ENCODE peak calls at places on chromosomes 7 and 10, in seven cellular contexts. K is astrocyte, Y is hepatocyte, S is mammary epithelial cell, U is HCT116, R is DND-41, F is K562. I is an unnamed sample. For H4K20me1, H3K4me1 and H3K9me3, the result is how much of the 10 kb centered on the place peaks cover.

GRCh38 chr7:3866279-3866678 is 565.2 kb downstream of the SDK1 start:
- DNase-seq in K (no peak), Y (no peak), S (no peak), U (no peak), R (no peak), F (no peak), I (no peak)

GRCh38 chr10:103695584-103696005 is 159.8 kb downstream of the SH3PXD2A start:
- DNase-seq in K (no peak), Y (no peak), S (no peak), U (no peak), R (no peak), F (peak), I (peak)

GRCh38 chr7:92161271-92161670 is 17.7 kb downstream of the LRRD1 start:
- DNase-seq in K (no peak), Y (no peak), S (no peak), U (no peak), R (no peak), F (no peak), I (no peak)

GRCh38 chr7:26681819-26682418 is 182.5 kb downstream of the SKAP2 start:
- DNase-seq in K (no peak), Y (peak), S (no peak), U (no peak), R (no peak), F (peak), I (peak)

GRCh38 chr10:133123050-133123745 is 35.5 kb downstream of the ADGRA1 start:
- DNase-seq in K (no peak), Y (no peak), S (no peak), U (no peak), R (no peak), F (no peak), I (no peak)

GRCh38 chr10:78302989-78303854 is 269.6 kb downstream of the RPS24 start:
- DNase-seq in K (peak), Y (peak), S (peak), U (peak), R (peak), F (peak), I (peak)

GRCh38 chr7:4682621-4683042 is 537 bp downstream of the FOXK1 start:
- DNase-seq in K (peak), Y (peak), S (peak), U (no peak), R (peak), F (peak), I (peak)

GRCh38 chr7:44764081-44764480 is 15.4 kb downstream of the ZMIZ2 start:
- DNase-seq in K (no peak), Y (no peak), S (no peak), U (no peak), R (no peak), F (no peak), I (no peak)

GRCh38 chr7:90629306-90629918 is 33.3 kb downstream of the CDK14 start:
- DNase-seq in K (peak), Y (peak), S (peak), U (peak), R (no peak), F (peak), I (peak)

GRCh38 chr7:98323597-98324322 is 42.3 kb downstream of the BRI3 start:
- DNase-seq in K (peak), Y (no peak), S (no peak), U (no peak), R (no peak), F (no peak), I (no peak)

GRCh38 chr7:137142376-137142775 is 201.2 kb downstream of the PTN start:
- DNase-seq in K (peak), Y (no peak), S (peak), U (no peak), R (no peak), F (no peak), I (no peak)

GRCh38 chr7:95526128-95526738 is 40.5 kb downstream of the ASB4 start:
- DNase-seq in K (no peak), Y (peak), S (no peak), U (no peak), R (no peak), F (no peak), I (no peak)

GRCh38 chr7:6157685-6158423 is 114.6 kb downstream of the CYTH3 start:
- DNase-seq in K (no peak), Y (no peak), S (no peak), U (no peak), R (no peak), F (no peak), I (no peak)

GRCh38 chr7:6159097-6159483 is 113.3 kb downstream of the CYTH3 start:
- DNase-seq in K (no peak), Y (no peak), S (no peak), U (no peak), R (no peak), F (no peak), I (no peak)

GRCh38 chr7:6159524-6160011 is 112.9 kb downstream of the CYTH3 start:
- DNase-seq in K (no peak), Y (no peak), S (no peak), U (no peak), R (no peak), F (no peak), I (no peak)

GRCh38 chr7:6160191-6160623 is 112.2 kb downstream of the CYTH3 start:
- DNase-seq in K (peak), Y (peak), S (peak), U (no peak), R (no peak), F (no peak), I (no peak)

GRCh38 chr7:6158424-6159096 is 113.9 kb downstream of the CYTH3 start:
- DNase-seq in K (no peak), Y (no peak), S (no peak), U (no peak), R (no peak), F (no peak), I (no peak)
- H4K20me1 ChIP-seq in K (under half), Y (under half), S (under half), U (under half), R (under half), F (under half), I (under half)

GRCh38 chr7:100689230-100690135 is 4.6 kb downstream of the GIGYF1 start:
- DNase-seq in K (no peak), Y (no peak), S (no peak), U (no peak), R (no peak), F (peak), I (no peak)
- H3K4me1 ChIP-seq in K (under half), Y (under half), S (under half), U (under half), R (under half), F (under half), I (under half)

GRCh38 chr7:158474488-158474887 is 113.1 kb downstream of the PTPRN2 start:
- DNase-seq in K (no peak), Y (no peak), S (no peak), U (no peak), R (no peak), F (no peak), I (no peak)

GRCh38 chr7:158475036-158475678 is 112.5 kb downstream of the PTPRN2 start:
- DNase-seq in K (no peak), Y (no peak), S (no peak), U (no peak), R (no peak), F (no peak), I (no peak)

GRCh38 chr7:158473238-158473637 is 114.4 kb downstream of the PTPRN2 start:
- DNase-seq in K (no peak), Y (no peak), S (no peak), U (no peak), R (no peak), F (no peak), I (no peak)

GRCh38 chr7:158472631-158473030 is 115.0 kb downstream of the PTPRN2 start:
- DNase-seq in K (no peak), Y (no peak), S (no peak), U (no peak), R (no peak), F (no peak), I (no peak)

DNA sequence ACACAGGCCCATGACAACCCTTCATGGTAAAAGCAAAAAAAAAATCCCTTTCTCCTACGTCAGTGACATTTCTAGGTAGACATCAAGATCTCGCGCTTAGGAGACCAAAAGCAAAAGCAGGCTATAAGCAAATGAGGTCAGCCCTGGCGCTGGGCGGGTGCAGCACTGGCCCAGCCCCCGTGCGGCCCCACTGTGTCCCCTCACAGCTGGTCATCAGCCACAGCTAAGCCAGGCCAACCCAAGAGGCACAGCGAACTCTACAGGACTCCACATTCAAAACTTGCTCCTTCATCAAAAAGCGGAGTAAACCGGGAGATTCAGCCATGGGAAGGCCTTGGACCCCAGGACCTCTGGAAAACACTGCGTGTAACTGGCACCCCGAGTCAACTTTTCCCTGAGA is 113.7 kb downstream of the PTPRN2 start:
- DNase-seq in K (no peak), Y (no peak), S (no peak), U (no peak), R (no peak), F (no peak), I (no peak)
- H3K9me3 ChIP-seq in K (under half), Y (under half), S (under half), U (under half), R (under half), F (under half), I (under half)

DNA sequence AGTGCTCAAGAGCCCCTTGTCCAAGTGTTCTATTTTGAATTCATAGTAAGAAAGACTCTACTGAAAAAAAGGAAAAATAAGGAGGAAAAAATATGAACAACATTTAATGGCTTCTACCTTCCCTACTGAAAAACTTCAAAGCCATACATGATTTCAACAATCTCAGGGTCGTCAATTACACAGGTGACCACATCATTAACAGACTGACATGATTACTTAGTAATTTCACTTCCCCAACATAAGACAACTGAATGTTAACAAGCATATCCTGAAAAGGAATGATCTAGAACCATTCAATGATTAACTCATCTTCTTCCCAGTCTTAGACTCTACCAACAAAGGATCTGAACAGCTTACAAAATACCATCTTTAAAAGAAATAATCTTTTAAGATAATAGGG is 34.8 kb downstream of the MEOX2 start:
- DNase-seq in K (no peak), Y (no peak), S (no peak), U (no peak), R (no peak), F (no peak), I (no peak)
- H4K20me1 ChIP-seq in K (under half), Y (under half), S (under half), U (under half), R (under half), F (under half), I (under half)

DNA sequence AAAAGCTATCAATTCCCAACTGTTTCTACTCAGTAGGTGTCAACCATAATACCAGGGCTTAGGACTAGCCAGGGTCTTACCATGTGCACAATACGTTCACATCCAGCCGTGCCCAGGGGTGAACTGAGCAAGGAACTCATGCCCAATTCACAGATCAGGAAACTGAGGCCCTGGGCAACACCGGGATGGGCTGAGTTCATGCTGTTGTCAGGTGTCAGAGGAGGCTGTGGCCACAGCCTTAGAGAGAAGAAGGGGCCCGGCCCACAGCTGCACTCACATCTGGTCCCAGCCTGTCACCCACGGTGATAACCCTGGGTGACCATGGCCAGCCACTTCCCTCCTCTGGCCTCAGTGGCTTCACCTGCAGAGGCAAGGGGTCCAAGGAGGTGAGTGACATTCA is 92.0 kb downstream of the FAM53B start:
- DNase-seq in K (no peak), Y (no peak), S (no peak), U (no peak), R (no peak), F (no peak), I (no peak)
- H3K4me1 ChIP-seq in K (under half), Y (under half), S (half or more), U (under half), R (half or more), F (under half), I (under half)

GRCh38 chr7:56174346-56175085 is 58.3 kb upstream of the NUPR2 start:
- DNase-seq in K (no peak), Y (no peak), S (no peak), U (no peak), R (no peak), F (no peak), I (no peak)
- H3K9me3 ChIP-seq in K (under half), Y (under half), S (under half), U (under half), R (under half), F (under half), I (under half)

GRCh38 chr7:835021-835420 is 2.7 kb downstream of the SUN1 start:
- DNase-seq in K (no peak), Y (no peak), S (no peak), U (no peak), R (no peak), F (no peak), I (no peak)
- H4K20me1 ChIP-seq in K (under half), Y (under half), S (under half), U (under half), R (half or more), F (under half), I (under half)

DNA sequence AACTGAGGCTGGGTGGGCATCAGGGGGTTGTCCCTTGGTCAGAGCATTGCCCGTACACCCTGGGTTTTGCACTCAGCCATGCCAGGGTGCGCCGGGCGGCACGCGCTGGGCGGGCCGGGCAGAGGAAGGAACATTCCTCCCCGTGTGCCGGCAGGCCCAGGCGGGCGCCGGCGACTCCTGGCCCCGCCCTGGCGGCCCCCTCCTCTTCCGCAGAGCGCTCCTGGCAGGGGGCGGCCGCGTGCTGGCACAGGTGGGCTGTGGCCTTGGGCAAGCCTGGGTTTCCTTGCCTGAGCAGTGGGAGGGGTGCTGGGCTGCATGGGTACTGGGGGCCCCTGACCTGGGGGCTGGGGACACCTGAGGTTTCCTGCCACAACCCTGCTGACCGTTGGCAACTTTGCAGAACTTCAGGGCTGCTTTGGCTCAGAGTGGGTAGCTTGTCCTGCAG is 3.9 kb downstream of the LFNG start:
- DNase-seq in K (no peak), Y (no peak), S (peak), U (no peak), R (no peak), F (no peak), I (no peak)
- H3K4me1 ChIP-seq in K (half or more), Y (under half), S (half or more), U (half or more), R (under half), F (under half), I (under half)

I was measured in Karpas-422.